ENCODE peak calls at places on chromosome 9, in ten cellular contexts. E, S, Y, B, O, V, Q, K, W and U are unnamed samples.

GRCh38 chr9:35431467-35431866 is 58.4 kb upstream of the RUSC2 start:
- DNase-seq in K (no peak), Y (no peak), B (no peak), Q (no peak), W (no peak), S (no peak), V (no peak), O (no peak), E (no peak), U (no peak)

GRCh38 chr9:134341306-134341705 is 15.1 kb downstream of the RXRA start:
- DNase-seq in W (no peak), Q (no peak), S (no peak), V (peak; percentile 63), O (no peak), E (peak; percentile 88), K (no peak), Y (no peak), B (peak; percentile 77), U (peak; percentile 55)

GRCh38 chr9:108663381-108663876 is 192.4 kb downstream of the ACTL7B start:
- DNase-seq in S (no peak), E (no peak), O (no peak), Y (no peak), W (no peak), V (no peak), B (no peak), Q (no peak), K (no peak), U (no peak)

GRCh38 chr9:81607593-81608288 is 81.6 kb downstream of the TLE1 start:
- DNase-seq in B (no peak), Q (no peak), Y (no peak), O (no peak), V (no peak), S (no peak), K (no peak), E (no peak), W (no peak), U (no peak)

GRCh38 chr9:109320734-109321448 is at the start of gene EPB41L4B:
- DNase-seq in Y (peak; percentile 88), V (peak; percentile 81), Q (peak; percentile 93), E (peak; percentile 96), B (peak; percentile 97), W (peak; percentile 79), S (peak; percentile 75), O (peak; percentile 66), K (no peak), U (peak; percentile 88)

GRCh38 chr9:7336356-7337075 is 463.1 kb downstream of the DMAC1 start:
- DNase-seq in O (no peak), V (peak; percentile 39), Y (no peak), Q (no peak), K (peak; percentile 19), B (no peak), E (peak; percentile 30), S (peak; percentile 67), W (peak; percentile 33), U (no peak)

GRCh38 chr9:97756991-97757390 is 59.9 kb upstream of the XPA start:
- DNase-seq in V (no peak), S (no peak), O (no peak), E (no peak), Q (no peak), Y (no peak), W (no peak), K (no peak), B (no peak), U (no peak)

GRCh38 chr9:123996731-123997421 is 14.7 kb upstream of the LHX2 start:
- DNase-seq in W (peak; percentile 31), S (peak; percentile 38), K (no peak), Y (no peak), E (no peak), O (peak; percentile 51), V (no peak), Q (peak; percentile 64), B (no peak), U (peak; percentile 45)

GRCh38 chr9:120918931-120919638 is 7.5 kb downstream of the TRAF1 start:
- DNase-seq in E (no peak), K (no peak), V (peak; percentile 40), Y (no peak), W (no peak), Q (no peak), B (no peak), S (no peak), O (no peak), U (no peak)

GRCh38 chr9:74742792-74743389 is 144.8 kb downstream of the TRPM6 start:
- DNase-seq in B (no peak), E (no peak), O (peak; percentile 51), Q (no peak), Y (no peak), K (no peak), V (no peak), W (peak; percentile 52), S (peak; percentile 54), U (no peak)

GRCh38 chr9:18451409-18451808 is 22.5 kb upstream of the ADAMTSL1 start:
- DNase-seq in V (no peak), W (peak; percentile 34), Q (no peak), K (no peak), B (no peak), O (peak; percentile 63), S (peak; percentile 20), Y (no peak), E (no peak), U (no peak)

GRCh38 chr9:31272456-31273295 is 1111.8 kb upstream of the ACO1 start:
- DNase-seq in B (no peak), V (no peak), Y (no peak), S (no peak), Q (no peak), K (no peak), E (peak; percentile 45), W (no peak), O (no peak), U (no peak)

GRCh38 chr9:111676116-111676515 is 14.7 kb downstream of the GNG10 start:
- DNase-seq in W (no peak), E (no peak), K (no peak), B (no peak), O (no peak), V (no peak), Y (no peak), S (no peak), Q (no peak), U (no peak)

DNA sequence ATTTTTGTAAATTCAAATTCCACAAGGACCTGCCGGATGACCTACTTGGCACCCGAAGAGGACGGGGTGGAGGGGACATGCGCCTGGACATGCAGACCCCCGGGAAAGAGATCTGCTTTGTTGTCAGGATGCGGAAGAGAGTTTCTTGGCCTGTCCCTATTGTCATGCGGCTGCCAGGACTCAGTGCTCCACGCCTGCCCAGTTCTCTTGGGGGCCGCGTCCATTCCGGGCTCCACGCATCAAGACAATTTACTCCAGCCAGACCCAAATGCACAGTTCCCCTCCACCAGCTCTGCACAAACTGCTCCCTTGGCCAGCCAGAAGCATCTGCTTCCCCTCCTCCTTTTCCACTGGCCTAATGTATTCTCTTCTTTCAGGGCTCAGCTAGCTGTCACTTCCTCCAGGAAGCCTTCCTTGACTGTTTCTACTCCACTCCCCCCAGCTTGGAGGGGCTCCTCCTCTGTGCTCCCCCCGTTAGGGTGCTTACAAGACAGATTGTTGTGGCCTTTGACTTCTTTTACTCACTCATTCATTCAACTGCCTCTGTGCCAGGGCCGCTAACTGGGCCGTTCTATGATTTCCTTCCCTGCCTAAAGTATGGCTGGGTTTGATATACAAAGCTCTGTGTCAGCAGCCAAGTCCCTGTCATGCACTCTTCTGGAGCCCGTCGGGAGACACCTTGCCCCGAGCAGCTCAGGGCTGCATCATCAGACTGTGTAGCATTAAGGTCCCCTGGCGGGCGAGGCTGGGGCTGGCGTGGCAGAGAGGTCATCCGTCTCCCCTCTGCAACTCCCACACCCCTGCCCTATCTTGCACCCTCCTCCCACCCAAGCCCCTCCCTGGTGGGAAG is 6.6 kb downstream of the FIBCD1 start:
- DNase-seq in W (no peak), Y (no peak), Q (no peak), E (no peak), K (no peak), V (peak; percentile 79), O (no peak), S (peak; percentile 40), B (no peak), U (no peak)
- TF ChIP-seq CTCF in W (peak; percentile 26), Y (no peak), Q (no peak), E (no peak), K (no peak), V (peak; percentile 29), O (no peak), S (peak; percentile 20), B (no peak), U (no peak)

GRCh38 chr9:84860423-84861115 is 191.0 kb downstream of the NTRK2 start:
- DNase-seq in O (no peak), Y (no peak), B (no peak), V (no peak), W (peak; percentile 40), K (no peak), S (no peak), Q (no peak), E (no peak), U (no peak)
- H3K4me3 ChIP-seq in O (no peak overlapping the region), Y (no peak overlapping the region), B (no peak overlapping the region), V (no peak overlapping the region), W (no peak overlapping the region), K (no peak overlapping the region), S (no peak overlapping the region), Q (no peak overlapping the region), E (no peak overlapping the region), U (no peak overlapping the region)

DNA sequence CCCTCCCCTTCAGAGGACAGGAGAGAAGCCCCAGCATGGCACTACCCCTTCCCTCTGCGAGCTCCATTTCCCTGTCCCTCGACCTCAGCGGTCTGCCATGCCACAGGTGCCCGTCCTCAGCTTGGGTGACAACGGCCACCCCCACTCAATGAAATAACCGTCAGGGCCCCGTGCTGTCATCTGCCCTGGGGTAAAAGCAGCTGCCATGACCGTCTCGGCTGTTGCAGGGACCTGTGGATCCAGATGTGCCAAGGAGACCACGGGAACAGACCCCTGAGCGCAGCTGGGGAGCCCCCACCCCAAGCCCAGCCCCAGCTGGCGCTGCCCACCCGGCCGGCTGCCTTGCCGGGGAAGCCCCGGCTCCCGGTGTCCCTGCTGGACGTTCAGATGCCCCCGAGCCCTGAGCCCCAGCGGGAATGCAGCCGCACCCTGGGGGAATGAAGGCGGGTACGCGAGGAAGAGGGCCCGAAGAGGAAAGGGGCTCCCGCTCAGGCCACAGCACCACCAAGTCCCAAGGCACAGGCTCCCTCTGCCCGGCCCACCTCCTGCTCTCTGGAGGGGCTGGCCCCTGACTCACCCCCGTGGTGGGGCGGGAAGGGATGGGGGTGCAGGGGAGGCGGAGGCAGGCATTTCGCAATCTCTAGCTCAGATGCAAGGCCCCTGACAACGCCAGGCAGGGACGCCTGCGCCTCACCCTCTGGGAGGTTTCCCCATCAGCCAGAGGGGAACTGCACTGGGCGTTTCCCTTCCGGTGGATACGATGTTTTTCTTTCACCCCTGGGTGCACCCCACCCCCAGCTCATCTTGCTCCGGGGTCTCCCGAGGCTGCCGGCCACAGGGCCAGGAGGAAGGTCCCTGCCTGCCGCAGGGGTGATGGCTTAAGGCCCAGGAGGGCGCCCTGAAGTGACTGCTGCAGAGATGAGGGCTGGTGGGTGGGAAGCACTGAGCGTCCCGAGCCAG is 49.2 kb downstream of the NACC2 start:
- DNase-seq in Y (no peak), B (no peak), Q (no peak), V (no peak), K (no peak), W (no peak), S (peak; percentile 39), E (no peak), O (no peak), U (peak; percentile 69)
- TF ChIP-seq CTCF in Y (no peak), B (no peak), Q (no peak), V (no peak), K (no peak), W (no peak), S (no peak), E (no peak), O (no peak), U (no peak)

DNA sequence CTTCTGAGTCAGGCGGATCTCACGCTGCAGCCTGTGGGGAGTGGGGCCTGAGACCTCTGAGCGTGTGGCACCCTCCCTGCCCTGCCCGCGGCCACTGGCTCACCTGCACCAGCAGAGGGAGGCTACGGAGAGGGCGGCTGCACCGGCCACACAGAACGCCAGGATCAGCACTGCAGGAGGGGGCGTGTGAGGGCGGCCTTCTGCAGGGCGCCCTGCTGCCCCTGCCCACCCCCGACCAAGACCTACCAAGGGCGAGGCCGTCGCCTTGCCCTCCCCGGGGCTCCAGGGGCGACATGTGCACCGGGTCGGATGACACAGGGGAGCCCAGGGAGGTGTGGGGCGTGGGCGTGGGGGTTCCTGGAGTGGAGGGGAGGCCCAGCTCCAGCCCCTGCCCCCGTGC is 5.4 kb downstream of the NPDC1 start:
- DNase-seq in E (no peak), K (no peak), O (no peak), V (no peak), S (no peak), Q (no peak), W (no peak), Y (no peak), B (no peak), U (no peak)
- H3K4me3 ChIP-seq in E (no peak overlapping the region), K (no peak overlapping the region), O (no peak overlapping the region), V (no peak overlapping the region), S (no peak overlapping the region), Q (no peak overlapping the region), W (no peak overlapping the region), Y (no peak overlapping the region), B (no peak overlapping the region), U (no peak overlapping the region)